ENCODE peak calls at places on chromosomes 4 and X, in five cellular contexts. R is stimulated activated naive B cell treated with anti-CD40 and anti-IgM and Interleukin-4, amounts not matched to agents 10 μg/mL and 1 μg/mL and 100 μg/mL, for 72 hours; X is epithelial cell of proximal tubule; D is breast epithelium; W is amniotic stem cell. B is an unnamed sample.

GRCh38 chr4:6772223-6772928 is 10.2 kb upstream of the KIAA0232 start:
- DNase-seq in X (no peak), D (peak), R (no peak), W (no peak), B (no peak)

GRCh38 chr4:72843466-72843865 is 226.1 kb downstream of the COX18 start:
- DNase-seq in X (no peak), R (no peak), W (no peak), D (no peak), B (no peak)

GRCh38 chrX:42751573-42751972 is 26.4 kb downstream of the PPP1R2C start:
- DNase-seq in X (no peak), R (no peak), D (no peak), W (no peak), B (no peak)

GRCh38 chrX:154369453-154370299 is 4.8 kb downstream of the FLNA start:
- DNase-seq in D (peak), R (peak), X (no peak), W (peak), B (no peak)

GRCh38 chr4:74996996-74997395 is 64.1 kb downstream of the PARM1 start:
- DNase-seq in X (no peak), W (no peak), D (no peak), R (no peak), B (no peak)

GRCh38 chr4:6333301-6334202 is 63.9 kb downstream of the WFS1 start:
- DNase-seq in W (no peak), D (no peak), X (no peak), R (no peak), B (no peak)

GRCh38 chrX:12988797-12989196 is 13.9 kb downstream of the TMSB4X start:
- DNase-seq in D (no peak), W (peak), X (no peak), R (no peak), B (peak)

GRCh38 chr4:102623622-102624021 is 122.5 kb downstream of the NFKB1 start:
- DNase-seq in X (no peak), W (no peak), D (no peak), R (no peak), B (no peak)

GRCh38 chr4:82891728-82892466 is 944 bp upstream of the SEC31A start:
- DNase-seq in R (no peak), D (no peak), W (no peak), X (no peak), B (no peak)

GRCh38 chr4:8739820-8740665 is 131.6 kb downstream of the HMX1 start:
- DNase-seq in D (peak), W (no peak), R (no peak), X (no peak), B (no peak)

GRCh38 chr4:8278421-8279287 is 9.1 kb downstream of the HTRA3 start:
- DNase-seq in R (no peak), D (no peak), W (no peak), X (no peak), B (no peak)

GRCh38 chr4:59612235-59612634 is 1587.9 kb upstream of the ADGRL3 start:
- DNase-seq in W (peak), X (peak), R (no peak), D (no peak), B (no peak)

GRCh38 chr4:6308890-6309643 is 39.4 kb downstream of the WFS1 start:
- DNase-seq in W (no peak), X (no peak), D (no peak), R (no peak), B (peak)

GRCh38 chrX:155718964-155719586 is 106.3 kb upstream of the TMLHE start:
- DNase-seq in D (no peak), W (no peak), X (no peak), R (no peak), B (no peak)

GRCh38 chr4:1404573-1405248 is 1.5 kb downstream of the NKX1-1 start:
- DNase-seq in X (no peak), R (no peak), D (peak), W (no peak), B (no peak)

GRCh38 chr4:152643153-152644035 is 36.4 kb downstream of the TMEM154 start:
- DNase-seq in D (no peak), X (no peak), R (peak), W (no peak), B (no peak)

GRCh38 chr4:177761692-177762091 is 319.5 kb upstream of the AGA start:
- DNase-seq in W (no peak), X (no peak), R (no peak), D (no peak), B (no peak)

GRCh38 chr4:109967798-109968520 is 55.3 kb downstream of the EGF start:
- DNase-seq in X (peak), D (no peak), W (no peak), R (no peak), B (no peak)

GRCh38 chr4:69710580-69710979 is 49.8 kb downstream of the SULT1B1 start:
- DNase-seq in X (no peak), R (no peak), D (no peak), W (no peak), B (no peak)

GRCh38 chr4:135598151-135598550 is 1396.6 kb upstream of the PABPC4L start:
- DNase-seq in W (no peak), D (no peak), X (no peak), R (no peak), B (no peak)

GRCh38 chrX:120499301-120500097 is 30.4 kb upstream of the LAMP2 start:
- DNase-seq in X (no peak), R (no peak), D (no peak), W (no peak), B (no peak)

GRCh38 chrX:149818652-149819051 is 36.9 kb downstream of the MAGEA9 start:
- DNase-seq in D (no peak), W (no peak), X (no peak), R (no peak), B (no peak)

GRCh38 chrX:3576886-3577516 is 136.4 kb downstream of the PRKX start:
- DNase-seq in W (no peak), X (no peak), R (no peak), D (no peak), B (no peak)

GRCh38 chrX:133495464-133496391 is 80.4 kb upstream of the GPC4 start:
- DNase-seq in D (no peak), X (peak), R (no peak), W (peak), B (no peak)

GRCh38 chrX:13085533-13085932 is 41.1 kb upstream of the FAM9C start:
- DNase-seq in D (no peak), R (no peak), X (no peak), W (no peak), B (no peak)

GRCh38 chr4:122218762-122219161 is 66.6 kb downstream of the BLTP1 start:
- DNase-seq in W (no peak), D (no peak), X (no peak), R (no peak), B (no peak)

GRCh38 chr4:997375-998071 is 4.3 kb upstream of the SLC26A1 start:
- DNase-seq in R (no peak), W (no peak), D (no peak), X (no peak), B (no peak)

GRCh38 chr4:41465135-41465761 is 72.7 kb upstream of the LIMCH1 start:
- DNase-seq in D (no peak), X (no peak), R (no peak), W (no peak), B (no peak)

GRCh38 chr4:604131-604530 is 21.2 kb upstream of the PDE6B start:
- DNase-seq in D (no peak), X (no peak), W (no peak), R (no peak), B (no peak)

GRCh38 chrX:39477438-39478120 is 620.2 kb downstream of the BCOR start:
- DNase-seq in X (no peak), D (no peak), W (no peak), R (no peak), B (peak)

GRCh38 chrX:20267924-20268701 is 1.4 kb upstream of the RPS6KA3 start:
- DNase-seq in X (no peak), R (peak), D (peak), W (no peak), B (no peak)

GRCh38 chrX:39576081-39576701 is 521.6 kb downstream of the BCOR start:
- DNase-seq in R (no peak), X (no peak), W (no peak), D (no peak), B (peak)

GRCh38 chr4:100826808-100827548 is 309.2 kb upstream of the EMCN start:
- DNase-seq in R (no peak), D (no peak), W (no peak), X (no peak), B (no peak)

B was measured in NCI-H2029.